ENCODE peak calls at places on chromosomes 5 and 9, in seven cellular contexts. Y is esophagus squamous epithelium, I is dorsolateral prefrontal cortex, F is left ventricle myocardium inferior, J is pancreas, E is Peyer's patch, O is mammary epithelial cell. A is an unnamed sample.

GRCh38 chr9:14400658-14400995 is 86.7 kb upstream of the NFIB start:
- DNase-seq in I (peak; percentile 45), Y (no peak), F (peak; percentile 23), O (peak; percentile 77), J (no peak), E (no peak), A (no peak)

GRCh38 chr5:134503088-134503936 is 22.2 kb upstream of the JADE2 start:
- DNase-seq in J (peak; percentile 42), I (no peak), E (peak; percentile 31), Y (no peak), F (peak; percentile 70), O (peak; percentile 99), A (peak; percentile 91)

GRCh38 chr5:110590187-110590586 is 136.3 kb downstream of the TMEM232 start:
- DNase-seq in O (peak; percentile 5), I (no peak), J (no peak), E (no peak), Y (no peak), F (no peak), A (no peak)

GRCh38 chr5:135047347-135047695 is 13.3 kb upstream of the PITX1 start:
- DNase-seq in I (no peak), E (no peak), J (no peak), O (no peak), F (no peak), Y (no peak), A (peak; percentile 33)

GRCh38 chr5:153952893-153953292 is 85.8 kb downstream of the FAM114A2 start:
- DNase-seq in O (no peak), J (no peak), F (no peak), Y (no peak), I (no peak), E (no peak), A (no peak)

GRCh38 chr9:76732341-76732958 is 31.8 kb upstream of the PCA3 start:
- DNase-seq in F (no peak), J (no peak), O (no peak), Y (no peak), I (no peak), E (no peak), A (no peak)

GRCh38 chr9:123361086-123361730 is 5.2 kb downstream of the CRB2 start:
- DNase-seq in J (no peak), E (no peak), F (no peak), O (no peak), Y (no peak), I (no peak), A (no peak)

GRCh38 chr9:19748278-19749126 is 40.3 kb downstream of the SLC24A2 start:
- DNase-seq in J (no peak), Y (no peak), I (no peak), F (no peak), E (no peak), O (peak; percentile 48), A (no peak)

GRCh38 chr5:174294891-174295620 is 249.6 kb downstream of the NSG2 start:
- DNase-seq in Y (no peak), J (no peak), F (no peak), E (no peak), O (no peak), I (no peak), A (no peak)

GRCh38 chr5:59209758-59210359 is 627.0 kb downstream of the RAB3C start:
- DNase-seq in O (peak; percentile 45), J (no peak), E (no peak), I (no peak), F (no peak), Y (no peak), A (no peak)

GRCh38 chr9:96413312-96414221 is 4.6 kb downstream of the ZNF367 start:
- DNase-seq in I (no peak), J (no peak), F (no peak), O (no peak), Y (no peak), E (peak; percentile 65), A (no peak)

GRCh38 chr9:130451509-130452388 is 7.0 kb downstream of the ASS1 start:
- DNase-seq in I (peak; percentile 42), O (peak; percentile 84), Y (no peak), F (peak; percentile 84), E (peak; percentile 28), J (peak; percentile 79), A (peak; percentile 94)

GRCh38 chr9:138075496-138075895 is 197.9 kb downstream of the CACNA1B start:
- DNase-seq in J (no peak), E (peak; percentile 13), F (no peak), I (no peak), Y (no peak), O (no peak), A (peak; percentile 50)

GRCh38 chr9:87179556-87180340 is 232.4 kb upstream of the GAS1 start:
- DNase-seq in E (no peak), Y (no peak), F (no peak), I (no peak), J (no peak), O (peak; percentile 86), A (no peak)

GRCh38 chr5:181069767-181070491 is 29.9 kb downstream of the BTNL9 start:
- DNase-seq in O (no peak), J (no peak), Y (no peak), E (no peak), F (no peak), I (no peak), A (no peak)

GRCh38 chr5:135977375-135977928 is 22.7 kb upstream of the LECT2 start:
- DNase-seq in O (peak; percentile 16), E (no peak), F (peak; percentile 66), I (peak; percentile 6), Y (no peak), J (peak; percentile 48), A (peak; percentile 90)

GRCh38 chr5:52748590-52748989 is 39.1 kb upstream of the ITGA1 start:
- DNase-seq in I (no peak), E (no peak), J (no peak), F (no peak), O (no peak), Y (no peak), A (no peak)

GRCh38 chr5:5677738-5678137 is 255.3 kb downstream of the ICE1 start:
- DNase-seq in F (no peak), J (no peak), E (no peak), O (no peak), Y (no peak), I (no peak), A (no peak)

GRCh38 chr9:2109066-2109650 is 94.0 kb downstream of the SMARCA2 start:
- DNase-seq in F (no peak), E (no peak), Y (no peak), O (no peak), J (no peak), I (no peak), A (no peak)

DNA sequence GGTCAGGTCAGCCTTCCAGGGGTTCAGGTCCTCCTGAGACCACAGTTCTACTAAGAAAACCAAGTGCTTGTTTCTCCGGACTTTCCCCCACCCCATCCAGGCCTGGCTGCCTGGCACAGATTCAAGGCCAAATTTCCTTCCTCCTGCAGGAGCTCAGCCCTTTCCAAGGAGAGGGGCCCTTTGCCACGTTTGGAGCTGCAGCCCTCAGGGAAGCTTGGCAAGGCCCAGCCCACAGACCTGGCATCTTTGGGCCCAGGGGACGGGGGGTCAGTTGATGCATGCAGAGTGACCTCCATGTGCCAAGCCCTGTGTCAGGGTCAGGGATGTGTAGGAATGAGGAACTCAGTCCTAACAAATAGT is 68.4 kb upstream of the GGTA1 start:
- DNase-seq in E (no peak), I (no peak), O (no peak), Y (no peak), F (peak; percentile 26), J (peak; percentile 28), A (peak; percentile 64)
- H3K27ac ChIP-seq in E (no peak overlapping the region), I (peak overlapping the region; percentile 73), O (no peak overlapping the region), Y (no peak overlapping the region), F (peak overlapping the region; percentile 87), J (no peak overlapping the region), A (peak overlapping the region; percentile 87)

GRCh38 chr9:37039065-37039464 is 5.0 kb upstream of the PAX5 start:
- DNase-seq in F (no peak), E (no peak), Y (no peak), J (no peak), I (no peak), O (no peak), A (no peak)
- H3K27me3 ChIP-seq in F (peaks cover 100% of the 10 kb centered on the region), E (no peaks in the 10 kb centered on the region), Y (peaks cover 49% of the 10 kb centered on the region), J (peaks cover 9% of the 10 kb centered on the region), I (peaks cover 98% of the 10 kb centered on the region), O (peaks cover 56% of the 10 kb centered on the region), A (no peaks in the 10 kb centered on the region)

GRCh38 chr9:134060546-134060945 is 7.3 kb downstream of the BRD3 start:
- DNase-seq in J (no peak), I (no peak), Y (no peak), F (no peak), E (no peak), O (no peak), A (no peak)
- H3K27ac ChIP-seq in J (no peak overlapping the region), I (no peak overlapping the region), Y (no peak overlapping the region), F (no peak overlapping the region), E (no peak overlapping the region), O (no peak overlapping the region), A (no peak overlapping the region)

DNA sequence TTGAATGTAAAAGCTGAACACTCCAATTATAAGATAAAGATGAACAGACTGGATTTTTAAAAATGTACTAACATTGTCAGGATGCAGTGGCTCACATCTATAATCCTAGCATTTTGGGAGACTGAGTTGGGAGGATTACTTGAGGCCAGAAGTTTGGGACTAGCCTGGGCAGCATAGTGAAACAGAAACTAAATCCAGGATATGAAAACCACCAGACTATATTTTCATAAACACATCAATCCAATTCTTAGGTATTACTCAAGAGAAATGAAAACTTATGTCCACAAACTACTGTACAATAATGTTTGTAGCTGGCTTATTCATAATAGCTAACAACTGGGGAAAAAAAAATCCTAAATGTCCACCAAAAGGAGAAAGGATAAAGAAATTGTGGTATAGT is 26.8 kb upstream of the NAA35 start:
- DNase-seq in J (no peak), I (no peak), Y (no peak), F (no peak), E (no peak), O (peak; percentile 4), A (no peak)
- H3K27me3 ChIP-seq in J (no peaks in the 10 kb centered on the region), I (no peaks in the 10 kb centered on the region), Y (no peaks in the 10 kb centered on the region), F (no peaks in the 10 kb centered on the region), E (no peaks in the 10 kb centered on the region), O (no peaks in the 10 kb centered on the region), A (no peaks in the 10 kb centered on the region)

DNA sequence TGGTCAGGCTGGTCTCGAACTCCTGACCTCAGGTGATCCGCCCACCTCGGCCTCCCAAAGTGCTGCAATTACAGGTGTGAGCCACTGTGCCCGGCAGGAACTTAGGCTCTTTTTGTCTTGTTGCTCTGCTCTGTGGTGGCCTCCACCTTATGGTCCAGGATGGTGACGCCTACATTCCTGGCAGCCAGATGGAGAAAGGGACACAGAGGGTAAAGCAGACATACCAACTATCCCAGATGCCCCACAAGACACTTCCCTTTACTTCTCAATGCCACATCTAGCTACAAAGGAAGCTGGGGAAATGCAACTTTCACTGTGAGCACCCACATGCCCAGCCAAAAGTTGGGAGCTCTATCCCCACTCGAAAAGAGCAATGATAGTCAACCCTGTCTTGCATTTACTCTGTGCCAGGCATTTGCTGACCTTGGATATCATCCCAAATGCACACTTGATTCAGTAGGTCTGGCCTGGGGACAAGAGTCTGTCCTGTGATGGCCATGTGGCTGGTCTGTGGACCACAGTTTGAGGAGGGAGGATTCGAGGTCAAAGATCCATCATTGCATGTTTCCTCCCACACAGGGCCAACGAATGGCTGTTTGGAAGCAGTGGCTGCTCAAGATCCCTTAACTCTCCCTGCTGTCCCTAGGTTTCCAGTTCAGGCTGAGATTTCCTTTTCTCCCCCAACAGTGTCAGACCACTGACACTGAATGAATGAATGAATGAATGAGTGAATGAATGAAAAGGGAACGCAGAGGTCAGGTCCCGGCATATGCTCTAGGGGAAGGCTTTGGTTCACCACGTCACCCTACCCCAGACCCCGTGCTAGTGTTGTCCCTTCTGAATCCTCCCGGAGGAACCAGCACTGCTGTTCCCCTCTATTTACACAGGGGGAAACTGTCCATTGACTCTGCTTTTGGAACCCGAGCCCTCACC is 1.4 kb upstream of the ERGIC1 start:
- DNase-seq in F (no peak), O (no peak), J (no peak), E (no peak), Y (no peak), I (no peak), A (no peak)
- H3K27ac ChIP-seq in F (peak overlapping the region; percentile 91), O (no peak overlapping the region), J (no peak overlapping the region), E (peak overlapping the region; percentile 90), Y (peak overlapping the region; percentile 85), I (no peak overlapping the region), A (no peak overlapping the region)

GRCh38 chr5:83469075-83469474 is 2.5 kb upstream of the VCAN start:
- DNase-seq in E (no peak), O (no peak), F (no peak), I (no peak), Y (no peak), J (no peak), A (no peak)
- H3K27me3 ChIP-seq in E (no peaks in the 10 kb centered on the region), O (peaks cover 10% of the 10 kb centered on the region), F (peaks cover 87% of the 10 kb centered on the region), I (peaks cover 68% of the 10 kb centered on the region), Y (peaks cover 20% of the 10 kb centered on the region), J (peaks cover 9% of the 10 kb centered on the region), A (no peaks in the 10 kb centered on the region)

A was measured in aorta.